ENCODE peak calls at places on chromosomes 11 and 22, in ten cellular contexts. T is activated effector memory CD4-positive, alpha-beta T cell treated with Interleukin-2 at 50 U/mL for 16 hours; Y is iris pigment epithelial cell; H is mammary epithelial cell; U is CD4-positive, alpha-beta memory T cell; E is heart right ventricle; Z is astrocyte; D is stromal cell of bone marrow; C is IMR-90; M is AG20443. S is an unnamed sample.
A peak's percentile ranks its signal among the peaks of the same experiment; 100 is the strongest.

GRCh38 chr11:10694481-10695239 is 1.1 kb upstream of the IRAG1 start:
- DNase-seq in M (peak; percentile 72), E (no peak), H (no peak), D (no peak), U (no peak), Z (peak; percentile 62), Y (peak; percentile 70), C (peak; percentile 83), T (no peak), S (peak; percentile 72)

GRCh38 chr11:123559418-123559817 is 95.0 kb downstream of the SCN3B start:
- DNase-seq in H (no peak), C (peak; percentile 36), Z (no peak), T (no peak), E (no peak), D (no peak), U (no peak), Y (peak; percentile 45), M (peak; percentile 49), S (peak; percentile 36)

GRCh38 chr11:72373163-72373562 is 61.2 kb downstream of the CLPB start:
- DNase-seq in E (no peak), C (no peak), Z (no peak), U (no peak), H (no peak), M (no peak), T (no peak), Y (no peak), D (no peak), S (no peak)

GRCh38 chr11:93935826-93936225 is 85.3 kb upstream of the HEPHL1 start:
- DNase-seq in E (no peak), U (no peak), H (no peak), Z (no peak), M (no peak), T (no peak), C (no peak), Y (no peak), D (no peak), S (no peak)

GRCh38 chr22:31343235-31344191 is 2.6 kb downstream of the PATZ1 start:
- DNase-seq in Z (no peak), C (peak; percentile 26), T (peak; percentile 12), M (no peak), U (no peak), Y (no peak), E (peak; percentile 28), H (peak; percentile 45), D (no peak), S (peak; percentile 12)

GRCh38 chr11:2481253-2481652 is 36.4 kb downstream of the KCNQ1 start:
- DNase-seq in H (no peak), E (no peak), Y (no peak), T (no peak), D (no peak), M (peak; percentile 4), U (no peak), C (no peak), Z (no peak), S (no peak)

GRCh38 chr11:116071241-116071640 is 567.0 kb upstream of the CADM1 start:
- DNase-seq in M (no peak), Z (no peak), E (no peak), H (no peak), C (no peak), D (no peak), Y (no peak), T (no peak), U (no peak), S (no peak)

GRCh38 chr22:38355275-38355674 is 38.0 kb upstream of the CSNK1E start:
- DNase-seq in H (no peak), Y (no peak), U (no peak), T (no peak), Z (no peak), D (no peak), C (no peak), M (peak; percentile 1), E (no peak), S (no peak)

GRCh38 chr22:43996170-43996980 is 27.7 kb upstream of the PARVB start:
- DNase-seq in Y (no peak), M (no peak), D (no peak), U (peak; percentile 60), Z (no peak), E (peak; percentile 64), C (no peak), T (peak; percentile 54), H (no peak), S (no peak)

GRCh38 chr11:121488145-121488544 is 35.4 kb upstream of the SORL1-AS1 start:
- DNase-seq in U (no peak), E (peak; percentile 19), T (no peak), Y (no peak), M (no peak), D (no peak), H (no peak), C (no peak), Z (no peak), S (no peak)

GRCh38 chr22:36185828-36186624 is 15.6 kb downstream of the APOL4 start:
- DNase-seq in Y (no peak), H (no peak), U (no peak), Z (no peak), T (no peak), M (no peak), E (no peak), D (no peak), C (no peak), S (no peak)

GRCh38 chr22:30196141-30196866 is 50.3 kb downstream of the LIF start:
- DNase-seq in D (peak; percentile 100), Y (peak; percentile 100), H (peak; percentile 100), U (peak; percentile 43), C (peak; percentile 100), T (peak; percentile 16), E (peak; percentile 74), Z (peak; percentile 100), M (peak; percentile 84), S (peak; percentile 87)

GRCh38 chr11:94885581-94885980 is 87.8 kb downstream of the CWC15 start:
- DNase-seq in Y (no peak), C (no peak), E (no peak), Z (no peak), U (no peak), T (no peak), H (no peak), M (no peak), D (no peak), S (no peak)

GRCh38 chr11:44835326-44835725 is 108.6 kb downstream of the TSPAN18 start:
- DNase-seq in E (no peak), H (no peak), U (no peak), Z (no peak), Y (no peak), T (no peak), D (no peak), C (no peak), M (no peak), S (no peak)

GRCh38 chr11:64152841-64153691 is 12.8 kb downstream of the MACROD1 start:
- DNase-seq in Z (no peak), U (peak; percentile 69), C (peak; percentile 20), H (peak; percentile 29), D (no peak), T (peak; percentile 56), M (peak; percentile 97), E (peak; percentile 72), Y (peak; percentile 11), S (peak; percentile 95)

GRCh38 chr22:25777870-25778269 is 35.9 kb downstream of the MYO18B start:
- DNase-seq in Y (peak; percentile 62), U (no peak), T (no peak), E (no peak), H (peak; percentile 50), D (peak; percentile 25), C (peak; percentile 45), Z (peak; percentile 13), M (peak; percentile 71), S (peak; percentile 69)

GRCh38 chr11:106668147-106668546 is 350.1 kb downstream of the GUCY1A2 start:
- DNase-seq in D (peak; percentile 22), H (peak; percentile 21), M (no peak), T (no peak), E (no peak), Y (peak; percentile 81), C (peak; percentile 71), U (no peak), Z (peak; percentile 91), S (no peak)

GRCh38 chr11:130599073-130599654 is 150.7 kb downstream of the ADAMTS15 start:
- DNase-seq in D (no peak), T (no peak), H (no peak), M (peak; percentile 39), U (no peak), C (peak; percentile 50), E (peak; percentile 81), Y (peak; percentile 48), Z (no peak), S (no peak)

GRCh38 chr11:31421840-31422239 is 52.2 kb downstream of the DNAJC24 start:
- DNase-seq in E (no peak), Z (no peak), D (no peak), T (no peak), C (no peak), U (no peak), Y (no peak), H (no peak), M (no peak), S (no peak)

GRCh38 chr11:72389116-72389515 is 45.2 kb downstream of the CLPB start:
- DNase-seq in E (no peak), T (no peak), U (no peak), M (no peak), Y (no peak), D (no peak), Z (no peak), C (no peak), H (peak; percentile 56), S (no peak)

GRCh38 chr22:40720538-40721256 is 41.4 kb downstream of the MCHR1 start:
- DNase-seq in T (no peak), U (no peak), D (no peak), M (peak; percentile 22), H (no peak), Y (peak; percentile 24), Z (peak; percentile 54), E (no peak), C (peak; percentile 49), S (peak; percentile 18)

GRCh38 chr22:37485006-37485713 is 1.0 kb downstream of the MFNG start:
- DNase-seq in T (peak; percentile 58), C (no peak), Y (no peak), H (no peak), Z (no peak), M (no peak), D (no peak), U (no peak), E (peak; percentile 34), S (no peak)

GRCh38 chr22:50675553-50676199 is 3.1 kb downstream of the SHANK3 start:
- DNase-seq in M (no peak), Y (no peak), H (no peak), Z (no peak), D (no peak), E (no peak), U (no peak), C (no peak), T (no peak), S (no peak)

GRCh38 chr22:22060200-22061084 is 77.9 kb upstream of the TOP3B start:
- DNase-seq in Z (no peak), M (peak; percentile 54), U (no peak), T (no peak), C (peak; percentile 24), E (peak; percentile 56), H (peak; percentile 39), Y (peak; percentile 24), D (no peak), S (peak; percentile 38)

GRCh38 chr11:50188040-50188439 is 155.4 kb downstream of the OR4C45 start:
- DNase-seq in E (no peak), T (no peak), C (no peak), D (no peak), U (no peak), M (no peak), H (no peak), Z (no peak), Y (no peak), S (no peak)